ENCODE peak calls at places on chromosomes 11 and 22, in ten cellular contexts. A is IMR-90; R is left ventricle myocardium inferior; X is left lung; T is CD8-positive, alpha-beta memory T cell; G is foreskin keratinocyte; Q is endothelial cell of umbilical vein; B is adipocyte; N is heart right ventricle; U is fibroblast of lung. W is an unnamed sample.

GRCh38 chr22:23781065-23781464 is 5.7 kb upstream of the SMARCB1 start:
- DNase-seq in A (no peak), R (no peak), X (no peak), T (no peak), G (no peak), Q (no peak), B (no peak), N (no peak), U (no peak), W (no peak)

GRCh38 chr11:1421291-1421690 is 31.6 kb downstream of the BRSK2 start:
- DNase-seq in A (no peak), R (no peak), X (no peak), T (no peak), G (no peak), Q (no peak), B (no peak), N (no peak), U (no peak), W (no peak)

GRCh38 chr11:119666463-119667131 is 62.4 kb downstream of the NECTIN1 start:
- DNase-seq in A (peak; percentile 47), R (peak; percentile 81), X (peak; percentile 78), T (peak; percentile 30), G (no peak), Q (peak; percentile 65), B (peak; percentile 78), N (peak; percentile 77), U (peak; percentile 25), W (peak; percentile 56)

GRCh38 chr22:40203568-40203967 is 25.8 kb downstream of the TNRC6B start:
- DNase-seq in A (peak; percentile 38), R (no peak), X (no peak), T (peak; percentile 16), G (no peak), Q (no peak), B (peak; percentile 13), N (no peak), U (no peak), W (no peak)

GRCh38 chr11:113979427-113979826 is 4.5 kb downstream of the HTR3A start:
- DNase-seq in A (no peak), R (no peak), X (no peak), T (no peak), G (no peak), Q (no peak), B (no peak), N (no peak), U (no peak), W (no peak)

GRCh38 chr11:93031386-93031785 is 61.9 kb downstream of the MTNR1B start:
- DNase-seq in A (peak; percentile 82), R (no peak), X (no peak), T (no peak), G (peak; percentile 59), Q (no peak), B (no peak), N (no peak), U (peak; percentile 92), W (no peak)

GRCh38 chr11:102494216-102494615 is 36.3 kb downstream of the MMP7 start:
- DNase-seq in A (peak; percentile 51), R (no peak), X (no peak), T (no peak), G (peak; percentile 56), Q (peak; percentile 85), B (no peak), N (no peak), U (peak; percentile 89), W (no peak)

GRCh38 chr11:3055881-3056280 is 1.3 kb downstream of the CARS1 start:
- DNase-seq in A (no peak), R (no peak), X (no peak), T (no peak), G (no peak), Q (no peak), B (no peak), N (no peak), U (no peak), W (no peak)

DNA sequence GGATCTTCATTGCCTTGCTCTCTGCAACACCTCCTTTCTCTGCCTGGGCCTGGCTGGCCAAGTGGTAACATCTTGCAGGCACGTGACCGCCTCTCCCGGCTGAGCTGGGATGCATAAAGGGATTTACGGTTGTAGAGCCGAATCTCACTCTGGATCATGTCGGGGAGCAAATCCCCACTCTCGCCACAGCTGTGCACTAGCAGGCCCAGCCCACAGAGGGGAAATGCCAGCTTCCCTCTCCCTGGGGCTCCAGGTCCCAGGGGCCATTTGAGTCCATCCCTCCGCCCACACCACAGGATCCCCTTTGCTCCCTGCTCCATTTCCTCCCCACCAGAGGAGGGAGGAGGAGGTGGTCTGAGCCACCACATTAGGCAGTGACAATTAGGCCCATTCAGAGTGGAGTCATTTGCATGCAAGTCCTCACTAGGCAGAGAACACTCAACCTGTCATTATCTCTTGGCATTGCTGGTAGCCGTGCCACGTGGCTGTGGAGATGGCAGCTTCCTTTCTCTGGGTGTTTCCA is 196.7 kb downstream of the DSCAML1 start:
- DNase-seq in A (no peak), R (no peak), X (no peak), T (no peak), G (no peak), Q (no peak), B (no peak), N (no peak), U (no peak), W (no peak)
- H3K4me1 ChIP-seq in A (no peaks in the 10 kb centered on the region), R (peaks cover 11% of the 10 kb centered on the region), X (no peaks in the 10 kb centered on the region), T (no peaks in the 10 kb centered on the region), G (no peaks in the 10 kb centered on the region), Q (no peaks in the 10 kb centered on the region), B (no peaks in the 10 kb centered on the region), N (peaks cover 8% of the 10 kb centered on the region), U (no peaks in the 10 kb centered on the region), W (peaks cover 6% of the 10 kb centered on the region)

DNA sequence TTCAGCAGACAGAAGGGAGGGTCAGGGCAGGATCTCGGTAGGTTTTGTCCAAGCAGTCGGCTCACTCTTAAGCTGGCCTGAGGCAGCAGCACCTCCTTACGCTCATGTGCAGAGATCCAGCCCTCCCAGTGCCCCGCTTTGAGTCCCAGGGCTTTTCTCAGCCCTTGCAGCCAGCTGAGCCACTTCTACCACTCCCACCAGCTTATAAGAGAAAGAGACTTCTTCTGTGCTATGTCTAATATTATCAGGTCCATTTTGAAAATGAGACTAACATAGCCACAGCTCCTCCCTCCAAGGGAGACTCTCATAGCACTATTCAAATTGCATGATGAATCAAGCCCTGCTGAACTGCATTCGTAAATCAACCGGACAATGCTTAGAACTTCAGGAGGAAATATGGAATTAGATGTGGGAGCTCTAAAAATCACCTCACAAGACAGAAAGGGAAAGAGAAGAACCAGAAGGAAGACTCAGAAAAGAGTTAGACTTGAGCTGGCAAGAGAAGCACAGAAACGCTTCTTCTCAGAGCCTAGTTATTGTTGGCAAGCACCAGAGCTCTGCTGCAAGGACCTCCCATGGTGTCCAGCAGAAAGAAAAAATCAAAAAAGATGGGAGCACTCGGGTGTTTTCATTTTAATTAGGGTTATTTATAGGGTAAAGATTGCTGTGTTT is 181.5 kb downstream of the ETS1 start:
- DNase-seq in A (no peak), R (no peak), X (no peak), T (no peak), G (no peak), Q (no peak), B (peak; percentile 40), N (no peak), U (no peak), W (no peak)
- H3K4me1 ChIP-seq in A (peaks cover 20% of the 10 kb centered on the region), R (peaks cover 26% of the 10 kb centered on the region), X (no peaks in the 10 kb centered on the region), T (no peaks in the 10 kb centered on the region), G (peaks cover 18% of the 10 kb centered on the region), Q (no peaks in the 10 kb centered on the region), B (peaks cover 46% of the 10 kb centered on the region), N (peaks cover 23% of the 10 kb centered on the region), U (peaks cover 23% of the 10 kb centered on the region), W (no peaks in the 10 kb centered on the region)

GRCh38 chr11:86122773-86123172 is 53.9 kb upstream of the PICALM start:
- DNase-seq in A (no peak), R (no peak), X (no peak), T (no peak), G (no peak), Q (no peak), B (no peak), N (no peak), U (no peak), W (no peak)

GRCh38 chr11:86128914-86129313 is 60.0 kb upstream of the PICALM start:
- DNase-seq in A (no peak), R (no peak), X (no peak), T (no peak), G (no peak), Q (no peak), B (no peak), N (no peak), U (no peak), W (no peak)

GRCh38 chr11:86126862-86127261 is 58.0 kb upstream of the PICALM start:
- DNase-seq in A (no peak), R (no peak), X (no peak), T (no peak), G (no peak), Q (no peak), B (no peak), N (no peak), U (no peak), W (no peak)

GRCh38 chr11:86120807-86121206 is 51.9 kb upstream of the PICALM start:
- DNase-seq in A (no peak), R (no peak), X (no peak), T (no peak), G (no peak), Q (no peak), B (no peak), N (no peak), U (no peak), W (no peak)

DNA sequence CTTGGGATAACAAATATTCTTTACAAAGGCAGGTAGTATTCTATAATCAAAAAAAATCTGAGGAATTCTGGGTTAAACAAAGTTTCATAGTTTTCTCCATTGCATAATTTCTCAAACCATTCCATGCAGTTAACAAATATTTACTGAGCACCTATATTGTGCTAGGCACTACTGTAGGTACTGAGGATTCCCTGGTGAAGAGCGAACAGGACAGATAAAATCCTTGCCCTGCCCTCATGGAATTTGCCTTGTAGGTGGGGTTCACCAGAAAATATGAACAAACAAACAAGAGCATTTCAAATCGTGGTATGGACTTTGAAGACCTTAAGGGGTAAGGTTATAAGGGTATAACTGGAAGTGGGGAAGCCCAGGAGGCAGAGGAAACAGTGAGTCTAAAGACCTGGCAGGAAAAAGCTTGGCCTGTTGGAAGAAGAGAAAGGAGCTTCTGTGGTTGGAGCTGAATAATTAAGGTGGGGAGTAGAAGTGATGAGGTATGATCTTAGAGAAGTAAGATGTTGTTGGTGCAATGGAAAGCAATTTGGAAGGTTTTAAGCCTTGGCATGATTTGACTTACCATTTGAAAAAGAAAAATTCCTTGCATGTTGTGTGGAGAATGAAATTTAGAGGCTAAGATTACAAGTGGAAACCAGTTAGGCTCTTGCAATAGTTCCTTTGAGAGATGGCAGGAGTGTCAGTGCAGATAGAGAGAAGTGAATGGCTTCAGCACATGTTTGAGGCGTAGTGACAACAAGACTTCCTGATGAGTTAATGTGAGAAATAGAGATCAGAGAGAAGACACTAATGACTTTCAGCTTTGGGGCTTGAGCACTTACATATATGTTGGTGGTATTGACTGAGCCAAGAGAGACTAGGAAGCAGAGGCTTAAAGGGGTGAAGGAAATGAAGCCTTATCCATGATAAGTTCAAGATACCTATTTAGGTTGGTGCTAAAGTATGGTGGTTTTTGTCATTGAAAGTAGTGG is 55.7 kb upstream of the PICALM start:
- DNase-seq in A (no peak), R (no peak), X (no peak), T (no peak), G (no peak), Q (no peak), B (no peak), N (no peak), U (no peak), W (no peak)
- H3K4me1 ChIP-seq in A (peaks cover 2% of the 10 kb centered on the region), R (no peaks in the 10 kb centered on the region), X (no peaks in the 10 kb centered on the region), T (no peaks in the 10 kb centered on the region), G (no peaks in the 10 kb centered on the region), Q (no peaks in the 10 kb centered on the region), B (no peaks in the 10 kb centered on the region), N (no peaks in the 10 kb centered on the region), U (no peaks in the 10 kb centered on the region), W (no peaks in the 10 kb centered on the region)

DNA sequence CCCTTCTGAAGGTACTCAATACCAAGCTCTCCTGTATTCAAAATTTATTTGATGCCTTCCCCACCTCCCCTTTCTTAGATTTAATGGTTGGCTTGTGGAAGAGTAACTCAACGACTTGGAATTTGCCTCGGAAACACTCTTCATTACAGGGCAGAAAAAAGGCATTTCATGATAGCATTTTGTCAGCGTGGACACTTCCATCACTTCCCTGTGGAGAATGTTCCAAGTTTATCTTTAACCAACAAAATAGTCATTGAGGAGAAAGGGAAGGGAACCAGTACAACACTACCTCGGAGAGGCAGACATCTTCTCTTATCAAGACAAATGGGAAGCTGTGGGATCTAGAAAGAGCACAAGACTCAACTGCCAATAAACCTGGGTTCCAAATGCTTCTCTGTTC is 177.2 kb upstream of the MTMR2 start:
- DNase-seq in A (no peak), R (no peak), X (no peak), T (no peak), G (no peak), Q (no peak), B (no peak), N (no peak), U (peak; percentile 58), W (no peak)
- H3K4me1 ChIP-seq in A (peaks cover 28% of the 10 kb centered on the region), R (peaks cover 42% of the 10 kb centered on the region), X (peaks cover 26% of the 10 kb centered on the region), T (peaks cover 12% of the 10 kb centered on the region), G (peaks cover 44% of the 10 kb centered on the region), Q (peaks cover 30% of the 10 kb centered on the region), B (peaks cover 55% of the 10 kb centered on the region), N (peaks cover 50% of the 10 kb centered on the region), U (peaks cover 22% of the 10 kb centered on the region), W (peaks cover 9% of the 10 kb centered on the region)

W was measured in uterus.